ENCODE peak calls at places on chromosomes 6 and 20, in four cellular contexts. F is endodermal cell, K is Panc1, R is WERI-Rb-1. H is an unnamed sample. For H3K27me3, the result is how much of the 10 kb centered on the place peaks cover.

GRCh38 chr6:98946266-98946817 is 1.4 kb downstream of the FBXL4 start:
- DNase-seq in R (no peak), K (no peak), F (no peak), H (no peak)

GRCh38 chr6:145015739-145016558 is 719.4 kb downstream of the EPM2A start:
- DNase-seq in K (peak), R (no peak), F (no peak), H (no peak)

GRCh38 chr6:160124007-160124406 is 2.4 kb downstream of the SLC22A1 start:
- DNase-seq in R (no peak), F (no peak), K (no peak), H (no peak)

GRCh38 chr6:29419516-29419915 is 4.8 kb downstream of the OR12D1 start:
- DNase-seq in R (no peak), K (no peak), F (no peak), H (no peak)

GRCh38 chr6:33073431-33073871 is at the start of gene HLA-DPA1:
- DNase-seq in K (no peak), R (peak), F (peak), H (no peak)

GRCh38 chr6:134132494-134133141 is 80.2 kb upstream of the SLC2A12 start:
- DNase-seq in K (no peak), F (no peak), R (no peak), H (no peak)

GRCh38 chr20:43467589-43467988 is 9.9 kb downstream of the SRSF6 start:
- DNase-seq in K (no peak), R (no peak), F (no peak), H (no peak)

GRCh38 chr6:85065831-85066230 is 301.4 kb upstream of the TBX18 start:
- DNase-seq in R (no peak), K (no peak), F (no peak), H (no peak)

GRCh38 chr6:32313964-32314363 is 57.7 kb downstream of the TSBP1 start:
- DNase-seq in F (no peak), R (no peak), K (no peak), H (no peak)

GRCh38 chr20:63071541-63072181 is 64.9 kb upstream of the BHLHE23 start:
- DNase-seq in F (peak), R (peak), K (peak), H (no peak)

GRCh38 chr6:14711056-14711703 is 534.7 kb upstream of the JARID2 start:
- DNase-seq in F (peak), K (no peak), R (peak), H (no peak)

GRCh38 chr6:2231438-2231837 is 14.0 kb downstream of the GMDS start:
- DNase-seq in R (no peak), K (no peak), F (no peak), H (no peak)

GRCh38 chr6:96562886-96563285 is at the start of gene FHL5:
- DNase-seq in F (no peak), K (no peak), R (no peak), H (no peak)

GRCh38 chr20:25058051-25058796 is at the start of gene ACSS1:
- DNase-seq in R (peak), K (no peak), F (peak), H (peak)

DNA sequence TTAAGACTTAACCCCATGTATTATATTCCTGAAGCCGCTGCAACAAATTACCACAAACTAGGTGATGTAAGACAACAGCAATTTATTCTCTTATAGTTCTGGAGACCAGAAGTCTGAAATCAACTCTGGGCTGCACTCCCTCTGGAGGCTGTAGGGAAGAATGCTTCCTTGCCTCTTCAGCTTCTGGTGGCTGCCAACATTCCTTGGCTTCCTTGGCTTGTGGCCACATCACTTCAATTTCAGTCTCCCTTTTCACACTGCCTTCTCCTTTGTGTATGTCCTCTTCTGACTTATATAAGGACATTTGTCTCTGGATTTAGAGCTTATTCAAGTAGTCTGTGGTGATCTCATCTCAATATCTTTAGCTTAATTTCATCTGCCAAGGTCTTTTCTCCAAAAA is 141.6 kb downstream of the DHX35 start:
- DNase-seq in R (no peak), K (no peak), F (no peak), H (no peak)
- TF ChIP-seq CTCF in R (no peak), K (no peak), F (peak), H (no peak)

DNA sequence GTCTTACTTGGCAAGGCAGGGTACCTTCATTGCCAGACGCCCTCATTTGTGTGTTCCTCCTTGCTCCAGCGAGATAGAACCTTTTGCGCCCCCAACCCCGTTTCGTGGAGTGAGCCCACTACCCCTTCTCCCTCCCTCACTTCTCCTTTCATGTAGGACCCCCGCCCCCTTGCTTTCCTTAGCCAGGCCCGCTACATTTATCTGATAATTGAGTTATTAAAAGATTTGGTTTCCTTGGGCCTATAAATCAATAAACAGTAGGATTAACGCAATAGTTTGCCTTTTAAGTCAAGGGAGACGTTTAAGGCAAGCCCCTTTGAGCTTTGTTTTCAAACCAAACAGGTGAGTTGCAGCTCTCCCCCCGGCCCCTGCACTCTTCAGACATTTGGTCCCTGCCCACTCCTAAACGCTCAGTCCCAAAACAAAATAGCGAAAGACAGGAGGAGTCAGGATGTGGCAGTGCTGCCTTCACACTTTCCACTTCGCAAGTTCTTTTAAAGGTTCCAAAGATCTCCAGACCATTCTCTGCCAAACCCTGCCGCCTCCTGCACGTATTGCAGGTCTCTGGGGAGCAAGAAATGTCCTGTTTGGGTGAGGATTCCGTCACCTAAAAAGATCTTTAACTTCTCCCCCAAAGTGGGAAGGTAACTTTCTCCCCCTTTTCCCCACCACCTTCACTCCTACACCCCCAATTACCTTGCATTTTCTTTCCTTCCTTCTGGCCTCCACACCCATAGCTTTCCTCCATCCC is 27.6 kb downstream of the TFAP2B start:
- DNase-seq in K (no peak), F (peak), R (no peak), H (no peak)
- H3K27me3 ChIP-seq in K (under half), F (half or more), R (under half), H (half or more)

GRCh38 chr20:9916776-9917175 is 77.9 kb upstream of the PAK5 start:
- DNase-seq in K (no peak), R (no peak), F (no peak), H (no peak)

GRCh38 chr20:9918360-9918759 is 79.5 kb upstream of the PAK5 start:
- DNase-seq in K (no peak), F (no peak), R (no peak), H (no peak)

GRCh38 chr20:9919271-9920014 is 80.6 kb upstream of the PAK5 start:
- DNase-seq in R (no peak), F (no peak), K (no peak), H (no peak)

GRCh38 chr20:9923648-9924047 is 84.8 kb upstream of the PAK5 start:
- DNase-seq in F (no peak), K (no peak), R (no peak), H (no peak)

DNA sequence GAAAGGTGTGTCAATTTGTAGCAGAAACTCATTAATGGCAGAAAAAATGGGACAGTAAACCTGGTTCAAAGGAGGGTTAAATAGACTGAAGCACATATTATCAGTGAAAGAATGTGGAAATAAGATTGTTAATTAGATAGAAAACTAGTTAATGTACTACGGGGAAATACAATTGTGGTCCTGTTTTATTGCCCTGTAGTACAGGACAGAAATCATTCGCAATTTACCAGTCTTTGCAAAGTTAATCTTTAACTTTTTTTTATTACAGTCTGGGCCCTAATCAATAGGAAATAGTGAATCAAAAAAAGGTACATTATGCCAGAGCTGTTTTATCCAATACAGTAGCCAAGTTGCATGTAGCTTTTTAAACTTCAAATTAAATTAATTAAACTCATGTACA is 82.0 kb upstream of the PAK5 start:
- DNase-seq in K (no peak), R (no peak), F (no peak), H (no peak)
- TF ChIP-seq CTCF in K (no peak), R (no peak), F (no peak), H (no peak)

GRCh38 chr20:19341348-19342053 is 129.1 kb downstream of the SLC24A3 start:
- DNase-seq in K (no peak), F (no peak), R (no peak), H (no peak)
- H3K27me3 ChIP-seq in K (under half), F (under half), R (half or more), H (under half)

DNA sequence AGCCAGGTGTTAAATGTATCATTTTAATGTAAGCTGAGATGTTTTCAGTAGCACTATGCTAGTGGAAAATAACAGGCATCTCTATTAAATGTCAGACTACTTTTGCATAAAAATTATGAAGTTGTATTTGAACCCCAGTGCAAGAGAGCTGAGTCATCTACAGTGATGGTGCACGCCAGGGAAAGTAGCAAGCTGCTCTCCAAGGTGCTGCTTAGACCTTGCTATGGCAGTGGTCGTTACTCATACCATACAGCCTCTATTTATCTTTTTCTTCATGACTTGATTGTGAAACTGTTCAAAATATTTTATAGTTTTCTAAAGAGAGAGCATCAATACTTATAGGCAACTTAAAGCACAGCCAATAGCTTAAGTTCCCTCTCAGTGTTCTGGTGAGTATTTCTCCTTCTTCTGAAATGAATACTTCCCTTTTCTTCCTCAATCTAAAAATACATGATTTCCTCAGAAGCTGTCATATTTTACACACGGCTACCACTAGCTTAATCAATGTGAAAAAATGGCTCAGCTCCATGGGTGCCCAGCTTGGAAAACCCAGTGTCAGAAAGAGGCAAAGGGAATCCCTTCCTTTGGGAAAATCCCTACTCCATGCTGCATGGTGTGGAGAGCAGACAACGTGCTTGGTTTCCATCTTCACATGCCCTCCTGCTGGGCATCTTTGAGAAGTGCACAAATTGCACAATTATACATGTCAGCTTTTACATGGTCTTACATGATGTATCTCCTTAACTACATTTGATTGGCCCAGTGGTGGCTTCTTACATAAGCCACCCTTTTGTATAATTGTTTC is 105.6 kb downstream of the ELOVL4 start:
- DNase-seq in K (no peak), R (no peak), F (peak), H (no peak)
- TF ChIP-seq CTCF in K (no peak), R (no peak), F (no peak), H (no peak)

GRCh38 chr6:12750416-12750815 is 33.8 kb downstream of the PHACTR1 start:
- DNase-seq in K (no peak), R (no peak), F (no peak), H (no peak)
- H3K27me3 ChIP-seq in K (under half), R (under half), F (under half), H (half or more)